ENCODE peak calls at places on chromosomes 2 and 18, in ten cellular contexts. M is cardiac fibroblast, Q is tibial nerve, R is neural progenitor cell, D is IMR-90, Y is A549, P is GM20000, L is mucosa of descending colon, H is fibroblast of lung, U is cardiac muscle cell. G is an unnamed sample.

GRCh38 chr18:30683836-30684235 is 358.7 kb downstream of the DSC3 start:
- DNase-seq in M (no peak), Q (no peak), R (no peak), D (no peak), Y (no peak), P (no peak), L (no peak), H (no peak), U (no peak), G (no peak)

GRCh38 chr2:203341741-203342310 is 13.6 kb downstream of the ABI2 start:
- DNase-seq in M (peak; percentile 52), Q (no peak), R (no peak), D (peak; percentile 40), Y (no peak), P (no peak), L (no peak), H (peak; percentile 8), U (no peak), G (no peak)

GRCh38 chr18:48167901-48168300 is 237.4 kb upstream of the SMAD2 start:
- DNase-seq in M (no peak), Q (no peak), R (peak; percentile 21), D (no peak), Y (no peak), P (no peak), L (peak; percentile 92), H (no peak), U (no peak), G (no peak)

GRCh38 chr2:200705305-200705985 is 106.3 kb upstream of the BZW1 start:
- DNase-seq in M (peak; percentile 43), Q (no peak), R (peak; percentile 67), D (peak; percentile 22), Y (peak; percentile 7), P (no peak), L (no peak), H (peak; percentile 12), U (peak; percentile 42), G (no peak)

GRCh38 chr18:76495435-76496199 is 575 bp upstream of the ZNF516 start:
- DNase-seq in M (peak; percentile 65), Q (no peak), R (peak; percentile 79), D (peak; percentile 65), Y (peak; percentile 7), P (peak; percentile 56), L (peak; percentile 61), H (peak; percentile 66), U (peak; percentile 63), G (no peak)

GRCh38 chr2:222494104-222494739 is 69.9 kb downstream of the SGPP2 start:
- DNase-seq in M (no peak), Q (no peak), R (no peak), D (no peak), Y (no peak), P (no peak), L (no peak), H (no peak), U (peak; percentile 89), G (no peak)

GRCh38 chr2:219998099-219998498 is 370.7 kb downstream of the SLC4A3 start:
- DNase-seq in M (no peak), Q (no peak), R (no peak), D (no peak), Y (no peak), P (no peak), L (no peak), H (no peak), U (peak; percentile 21), G (no peak)

GRCh38 chr2:88265352-88265960 is 95.3 kb downstream of the THNSL2 start:
- DNase-seq in M (peak; percentile 18), Q (no peak), R (no peak), D (peak; percentile 5), Y (peak; percentile 30), P (peak; percentile 52), L (no peak), H (peak; percentile 0), U (peak; percentile 8), G (no peak)

DNA sequence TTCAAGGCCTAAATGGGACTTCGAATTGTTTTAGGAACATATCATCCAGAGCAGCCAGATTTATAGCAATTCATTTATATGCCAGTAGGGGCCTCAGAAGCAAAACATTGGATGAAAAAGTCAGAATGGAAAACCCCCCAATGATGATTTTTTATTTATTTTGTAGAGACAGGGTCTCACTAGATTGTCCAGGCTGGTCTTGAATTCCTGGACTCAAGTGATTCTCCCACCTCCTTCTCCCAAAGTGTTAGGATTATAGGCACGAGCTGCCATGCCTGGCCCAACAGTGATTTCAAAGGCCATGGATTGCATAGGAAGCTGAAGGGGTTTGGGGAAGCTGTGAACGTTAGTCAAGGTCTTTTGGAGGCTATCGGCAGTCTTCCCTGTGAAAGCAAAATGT is 21.9 kb upstream of the MCFD2 start:
- DNase-seq in M (no peak), Q (no peak), R (no peak), D (no peak), Y (peak; percentile 65), P (no peak), L (no peak), H (no peak), U (no peak), G (no peak)
- TF ChIP-seq CTCF in M (peak; percentile 54), Q (peak; percentile 26), R (peak; percentile 37), D (peak; percentile 39), Y (peak; percentile 43), P (peak; percentile 16), L (no peak), H (peak; percentile 34), U (peak; percentile 42), G (no peak)

GRCh38 chr2:9113262-9113661 is 93.3 kb upstream of the ASAP2 start:
- DNase-seq in M (no peak), Q (no peak), R (no peak), D (no peak), Y (no peak), P (no peak), L (no peak), H (no peak), U (no peak), G (no peak)

GRCh38 chr2:9115219-9115618 is 91.4 kb upstream of the ASAP2 start:
- DNase-seq in M (no peak), Q (no peak), R (no peak), D (no peak), Y (no peak), P (no peak), L (no peak), H (no peak), U (no peak), G (no peak)

GRCh38 chr2:9113916-9114315 is 92.7 kb upstream of the ASAP2 start:
- DNase-seq in M (no peak), Q (no peak), R (no peak), D (no peak), Y (no peak), P (no peak), L (no peak), H (no peak), U (no peak), G (no peak)

GRCh38 chr2:9112079-9112721 is 94.4 kb upstream of the ASAP2 start:
- DNase-seq in M (peak; percentile 91), Q (no peak), R (no peak), D (peak; percentile 96), Y (peak; percentile 54), P (no peak), L (no peak), H (peak; percentile 95), U (peak; percentile 88), G (peak; percentile 52)

DNA sequence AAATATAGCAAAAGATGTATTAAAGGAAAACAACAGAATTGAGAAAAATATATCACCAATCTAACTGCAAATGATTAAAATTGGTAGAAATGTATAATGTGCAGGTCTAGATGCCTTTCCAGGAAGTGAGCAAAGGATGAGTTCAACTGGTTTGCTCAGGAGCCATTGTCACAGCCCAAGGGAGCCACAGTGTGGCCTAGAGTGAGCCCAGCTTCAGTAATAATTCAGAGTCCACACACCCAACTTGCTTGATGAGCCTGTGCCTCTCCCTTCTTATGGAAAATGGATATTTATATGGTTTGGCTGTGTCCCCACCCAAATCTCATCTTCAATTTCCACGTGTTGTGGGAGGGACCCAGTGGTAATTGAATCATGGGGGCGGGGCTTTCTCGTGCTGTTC is 92.2 kb upstream of the ASAP2 start:
- DNase-seq in M (peak; percentile 42), Q (no peak), R (no peak), D (no peak), Y (no peak), P (no peak), L (no peak), H (no peak), U (no peak), G (no peak)
- TF ChIP-seq CTCF in M (peak; percentile 31), Q (no peak), R (no peak), D (no peak), Y (no peak), P (no peak), L (no peak), H (no peak), U (no peak), G (no peak)

GRCh38 chr18:9057646-9058045 is 44.9 kb upstream of the NDUFV2 start:
- DNase-seq in M (no peak), Q (no peak), R (no peak), D (no peak), Y (no peak), P (no peak), L (no peak), H (no peak), U (no peak), G (no peak)

GRCh38 chr18:9055626-9056025 is 46.9 kb upstream of the NDUFV2 start:
- DNase-seq in M (no peak), Q (no peak), R (no peak), D (no peak), Y (no peak), P (no peak), L (no peak), H (no peak), U (no peak), G (no peak)

GRCh38 chr18:9053814-9054213 is 48.7 kb upstream of the NDUFV2 start:
- DNase-seq in M (no peak), Q (no peak), R (no peak), D (no peak), Y (no peak), P (no peak), L (no peak), H (no peak), U (no peak), G (no peak)

GRCh38 chr18:9058426-9058825 is 44.1 kb upstream of the NDUFV2 start:
- DNase-seq in M (no peak), Q (no peak), R (no peak), D (no peak), Y (no peak), P (no peak), L (no peak), H (peak; percentile 69), U (peak; percentile 75), G (no peak)

GRCh38 chr18:9055185-9055584 is 47.3 kb upstream of the NDUFV2 start:
- DNase-seq in M (peak; percentile 93), Q (no peak), R (no peak), D (peak; percentile 86), Y (peak; percentile 13), P (peak; percentile 27), L (no peak), H (peak; percentile 90), U (peak; percentile 79), G (no peak)
- TF ChIP-seq CTCF in M (no peak), Q (no peak), R (peak; percentile 6), D (peak; percentile 58), Y (peak; percentile 50), P (no peak), L (no peak), H (peak; percentile 22), U (peak; percentile 30), G (no peak)

DNA sequence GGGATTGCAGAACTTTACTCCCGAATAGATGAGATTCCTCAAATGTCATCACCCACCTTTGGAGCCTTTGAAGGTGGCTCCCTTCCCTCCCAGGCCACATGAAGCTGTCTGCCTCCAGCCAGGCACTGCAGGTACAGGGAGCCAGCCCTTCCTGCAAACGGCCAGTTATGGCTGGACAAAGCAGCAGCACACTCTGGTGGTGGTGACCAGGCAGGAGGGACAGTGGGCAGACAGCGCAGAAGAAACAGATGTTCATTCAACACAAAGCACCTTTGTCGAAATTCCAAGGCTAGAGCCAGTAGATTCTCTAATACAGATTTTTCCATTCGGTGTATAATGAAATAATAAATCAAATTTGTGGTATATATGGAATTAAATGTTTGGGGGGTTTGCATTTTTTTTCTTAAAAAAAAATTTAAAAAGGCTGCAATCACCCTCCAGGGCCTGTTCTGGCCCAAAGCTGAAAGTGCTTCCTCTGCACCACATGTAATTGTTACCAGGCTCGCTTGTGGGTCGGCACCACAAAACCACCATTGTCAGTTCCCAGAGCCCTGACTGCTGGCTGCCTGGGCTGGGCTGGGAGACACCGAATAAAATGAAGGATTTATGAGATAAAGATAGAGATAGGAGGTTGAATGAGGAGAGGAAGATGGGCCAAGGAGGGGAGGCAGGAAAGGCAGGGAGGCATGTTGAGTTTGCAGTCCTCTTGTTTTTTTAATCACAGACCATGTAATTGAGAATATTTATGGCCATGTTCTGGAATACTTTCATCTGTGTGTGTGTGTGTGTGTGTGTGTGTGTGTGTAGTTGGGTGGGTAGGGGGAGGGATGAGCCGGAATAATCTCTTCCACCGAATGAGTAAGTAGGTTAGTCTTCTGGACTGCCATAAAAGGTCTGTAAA is 14.5 kb downstream of the NRP2 start:
- DNase-seq in M (no peak), Q (no peak), R (peak; percentile 57), D (peak; percentile 63), Y (no peak), P (no peak), L (no peak), H (peak; percentile 95), U (peak; percentile 74), G (no peak)
- TF ChIP-seq CTCF in M (peak; percentile 5), Q (no peak), R (peak; percentile 50), D (peak; percentile 35), Y (peak; percentile 47), P (no peak), L (no peak), H (no peak), U (peak; percentile 37), G (no peak)

G was measured in omental fat pad.